ENCODE peak calls at places on chromosomes 11 and 22, in nine cellular contexts. O, Y, K, J, S, H, X, L and A are unnamed samples. For H3K4me1, the result is how much of the 10 kb centered on the place peaks cover.

GRCh38 chr11:131217313-131218297 is 152.8 kb upstream of the NTM start:
- DNase-seq in O (peak), Y (no peak), K (no peak), J (no peak), S (no peak), H (no peak), X (no peak), L (no peak), A (no peak)

GRCh38 chr22:19596680-19597398 is 72.6 kb upstream of the CLDN5 start:
- DNase-seq in O (no peak), Y (no peak), K (no peak), J (no peak), S (no peak), H (peak), X (no peak), L (no peak), A (no peak)

GRCh38 chr11:73759520-73760065 is 1.3 kb downstream of the RAB6A start:
- DNase-seq in O (peak), Y (no peak), K (peak), J (no peak), S (no peak), H (no peak), X (no peak), L (no peak), A (no peak)

GRCh38 chr11:73965764-73966121 is 14.9 kb downstream of the DNAJB13 start:
- DNase-seq in O (no peak), Y (no peak), K (no peak), J (no peak), S (no peak), H (peak), X (no peak), L (no peak), A (no peak)

GRCh38 chr11:62671272-62671603 is 235 bp upstream of the UQCC3 start:
- DNase-seq in O (no peak), Y (no peak), K (no peak), J (no peak), S (peak), H (no peak), X (no peak), L (no peak), A (no peak)

GRCh38 chr22:17576475-17576874 is 13.2 kb downstream of the SLC25A18 start:
- DNase-seq in O (peak), Y (no peak), K (no peak), J (no peak), S (no peak), H (no peak), X (no peak), L (no peak), A (no peak)

GRCh38 chr22:20990184-20991180 is 8.4 kb downstream of the LZTR1 start:
- DNase-seq in O (no peak), Y (no peak), K (no peak), J (no peak), S (no peak), H (no peak), X (no peak), L (no peak), A (no peak)

GRCh38 chr11:65437436-65438227 is 15.0 kb downstream of the NEAT1 start:
- DNase-seq in O (no peak), Y (no peak), K (peak), J (peak), S (peak), H (no peak), X (peak), L (no peak), A (no peak)

GRCh38 chr11:20055312-20055711 is 105.0 kb downstream of the DBX1 start:
- DNase-seq in O (no peak), Y (no peak), K (no peak), J (no peak), S (no peak), H (no peak), X (no peak), L (no peak), A (no peak)

GRCh38 chr11:96905084-96905641 is 515.4 kb downstream of the JRKL start:
- DNase-seq in O (no peak), Y (no peak), K (no peak), J (no peak), S (no peak), H (no peak), X (no peak), L (no peak), A (no peak)

GRCh38 chr22:44455151-44455962 is 42.7 kb downstream of the RTL6 start:
- DNase-seq in O (no peak), Y (no peak), K (no peak), J (no peak), S (peak), H (no peak), X (no peak), L (peak), A (no peak)

GRCh38 chr22:41367680-41368542 is 13.8 kb upstream of the TEF start:
- DNase-seq in O (no peak), Y (peak), K (no peak), J (no peak), S (no peak), H (no peak), X (peak), L (no peak), A (peak)

GRCh38 chr11:84390441-84391078 is 1104.4 kb upstream of the CCDC90B start:
- DNase-seq in O (peak), Y (no peak), K (no peak), J (peak), S (no peak), H (no peak), X (no peak), L (no peak), A (no peak)

GRCh38 chr22:25420925-25421904 is 143.3 kb upstream of the GRK3 start:
- DNase-seq in O (peak), Y (no peak), K (no peak), J (no peak), S (no peak), H (no peak), X (no peak), L (no peak), A (no peak)

GRCh38 chr22:17268501-17269223 is 49.4 kb upstream of the ADA2 start:
- DNase-seq in O (peak), Y (no peak), K (no peak), J (no peak), S (no peak), H (peak), X (no peak), L (no peak), A (no peak)

GRCh38 chr11:87917111-87917510 is 258.1 kb downstream of the RAB38 start:
- DNase-seq in O (no peak), Y (no peak), K (peak), J (no peak), S (no peak), H (no peak), X (no peak), L (no peak), A (no peak)

GRCh38 chr11:118214210-118214914 is 10.4 kb downstream of the JAML start:
- DNase-seq in O (no peak), Y (peak), K (no peak), J (no peak), S (no peak), H (no peak), X (no peak), L (no peak), A (no peak)

GRCh38 chr11:120565436-120566155 is 54.0 kb downstream of the GRIK4 start:
- DNase-seq in O (peak), Y (no peak), K (no peak), J (no peak), S (no peak), H (no peak), X (no peak), L (no peak), A (no peak)

GRCh38 chr11:1300121-1300520 is 9.3 kb downstream of the TOLLIP start:
- DNase-seq in O (no peak), Y (peak), K (no peak), J (no peak), S (no peak), H (no peak), X (no peak), L (no peak), A (no peak)
- H3K4me1 ChIP-seq in O (under half), Y (half or more), K (under half), J (under half), S (under half), H (under half), X (half or more), L (under half), A (under half)

DNA sequence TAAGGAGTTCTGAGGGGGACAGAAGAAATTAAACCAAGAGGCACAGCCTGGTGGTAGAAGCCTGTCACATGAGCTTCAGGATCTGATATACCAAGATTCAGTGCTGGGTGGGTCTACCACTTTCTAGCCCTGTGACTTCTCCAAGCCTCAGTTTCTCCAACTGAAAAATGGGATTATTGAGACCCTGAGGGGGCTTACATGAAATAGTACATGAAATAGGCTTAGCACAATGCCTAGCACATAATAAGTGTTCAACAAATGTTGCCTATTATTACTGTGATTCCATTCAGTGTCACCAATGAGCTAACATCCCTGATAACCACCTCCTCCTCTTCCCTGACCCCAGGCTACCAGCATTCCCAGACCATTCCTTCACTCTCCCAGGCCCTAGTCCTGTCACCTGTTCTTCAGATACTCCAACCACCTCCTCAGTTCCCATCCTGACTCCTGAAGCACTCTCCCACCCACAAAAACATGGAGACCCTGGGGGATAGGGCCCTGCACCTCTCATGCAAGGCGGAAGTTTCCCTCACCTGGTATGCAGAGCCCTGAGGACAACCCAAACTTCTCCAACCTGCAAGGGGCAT is 1.8 kb downstream of the TNKS1BP1 start:
- DNase-seq in O (peak), Y (no peak), K (no peak), J (no peak), S (no peak), H (no peak), X (no peak), L (no peak), A (no peak)
- H3K4me1 ChIP-seq in O (under half), Y (under half), K (under half), J (under half), S (under half), H (under half), X (half or more), L (under half), A (under half)

DNA sequence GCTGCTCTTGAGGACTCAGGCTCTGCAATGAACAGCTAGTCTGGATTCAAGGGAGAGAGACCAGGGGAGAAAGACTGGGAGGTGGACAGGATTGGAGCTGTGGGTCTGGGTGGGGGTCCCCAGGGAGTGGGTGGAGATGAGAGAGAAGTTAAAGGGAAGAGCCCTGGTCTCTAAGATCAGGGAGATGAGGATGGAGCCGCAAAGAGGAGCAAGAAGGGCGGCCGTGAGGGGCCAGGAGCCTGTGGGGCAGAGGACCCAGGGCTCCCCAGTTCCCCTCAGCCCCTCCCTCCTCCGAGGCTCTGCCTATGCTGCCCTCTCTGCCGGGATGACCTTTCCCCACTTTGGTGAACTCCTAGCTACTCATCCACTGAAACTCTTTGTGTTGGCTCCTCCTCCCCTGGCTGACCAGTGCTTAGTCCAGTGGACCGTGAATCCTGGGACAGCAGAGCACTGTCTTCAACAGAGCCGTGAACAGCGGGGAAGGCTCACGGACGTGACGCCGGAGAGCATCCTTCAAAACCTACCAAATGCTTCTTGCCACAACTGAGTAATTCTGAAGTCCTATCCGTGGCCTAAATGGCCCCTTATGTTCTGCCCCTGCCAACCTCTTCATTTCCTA is 16.4 kb upstream of the RFPL3 start:
- DNase-seq in O (no peak), Y (no peak), K (no peak), J (no peak), S (no peak), H (no peak), X (no peak), L (no peak), A (no peak)
- H3K4me1 ChIP-seq in O (under half), Y (under half), K (under half), J (under half), S (under half), H (under half), X (under half), L (under half), A (under half)

DNA sequence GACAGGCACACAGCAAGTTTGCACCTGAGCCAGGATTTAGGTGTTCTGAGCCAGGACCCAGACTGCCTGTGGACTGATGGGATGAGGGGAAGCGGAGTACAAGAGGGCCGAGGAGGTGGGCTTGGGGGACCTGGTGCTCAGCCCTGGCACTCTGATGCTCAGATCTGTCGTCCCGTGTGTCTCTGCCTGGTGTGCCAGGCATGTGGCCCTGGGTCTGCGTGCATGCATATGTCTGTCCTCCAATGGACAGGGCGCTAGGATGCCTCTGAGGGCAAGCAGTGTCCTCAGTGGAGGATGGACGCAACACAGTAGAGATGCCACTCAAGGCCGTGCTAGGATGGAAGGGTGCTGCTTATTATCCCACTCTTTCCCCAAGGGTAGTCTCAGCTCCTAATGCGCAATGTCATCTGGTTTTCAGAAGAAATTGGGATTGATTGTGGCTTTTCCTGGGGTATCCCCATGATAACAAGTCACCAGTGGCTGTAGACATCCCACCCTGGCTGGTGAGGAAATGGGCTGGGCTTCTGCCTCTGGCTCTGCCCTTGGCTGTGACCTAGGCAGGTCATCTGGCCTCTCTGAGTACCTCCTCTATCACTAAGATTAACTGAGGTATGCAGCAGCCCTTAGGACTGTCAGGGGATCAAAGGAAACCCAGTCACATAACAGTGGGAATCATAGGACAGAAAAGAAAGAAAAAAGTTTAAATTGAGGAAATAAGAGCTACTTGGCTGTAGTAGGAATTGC is 35.7 kb upstream of the SUSD2 start:
- DNase-seq in O (peak), Y (no peak), K (peak), J (no peak), S (no peak), H (no peak), X (no peak), L (no peak), A (peak)
- H3K4me1 ChIP-seq in O (under half), Y (half or more), K (under half), J (under half), S (half or more), H (under half), X (half or more), L (half or more), A (under half)

GRCh38 chr11:35146074-35146521 is 7.1 kb downstream of the CD44 start:
- DNase-seq in O (no peak), Y (no peak), K (no peak), J (no peak), S (peak), H (no peak), X (no peak), L (peak), A (no peak)
- H3K4me1 ChIP-seq in O (under half), Y (under half), K (under half), J (under half), S (half or more), H (under half), X (half or more), L (half or more), A (under half)

DNA sequence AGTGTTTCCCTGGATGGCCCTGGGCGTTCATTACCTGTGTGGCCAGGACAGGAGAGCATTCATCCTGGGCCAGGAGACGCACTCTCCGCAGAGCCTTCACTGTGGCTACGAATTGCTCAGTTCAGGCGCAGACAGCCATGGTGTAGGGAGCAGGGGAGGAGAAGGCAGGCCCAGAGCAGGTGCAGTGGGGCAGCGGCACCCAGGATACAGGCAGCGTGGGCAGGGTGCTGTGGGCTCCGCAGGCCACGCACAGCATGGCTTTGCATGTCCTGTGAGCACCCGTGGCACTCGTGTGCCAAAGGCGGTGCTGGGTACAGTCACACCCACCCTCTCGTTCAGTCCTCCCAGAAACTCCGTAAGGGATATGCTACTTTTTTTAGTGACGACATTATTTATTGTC is 124.2 kb upstream of the B3GAT1 start:
- DNase-seq in O (no peak), Y (no peak), K (no peak), J (no peak), S (no peak), H (no peak), X (peak), L (no peak), A (peak)
- H3K4me1 ChIP-seq in O (under half), Y (under half), K (under half), J (under half), S (under half), H (under half), X (under half), L (under half), A (under half)

GRCh38 chr11:111731839-111732238 is 34.4 kb downstream of the PPP2R1B start:
- DNase-seq in O (no peak), Y (no peak), K (no peak), J (no peak), S (no peak), H (no peak), X (no peak), L (no peak), A (no peak)
- H3K4me1 ChIP-seq in O (under half), Y (under half), K (half or more), J (under half), S (under half), H (under half), X (half or more), L (under half), A (under half)

DNA sequence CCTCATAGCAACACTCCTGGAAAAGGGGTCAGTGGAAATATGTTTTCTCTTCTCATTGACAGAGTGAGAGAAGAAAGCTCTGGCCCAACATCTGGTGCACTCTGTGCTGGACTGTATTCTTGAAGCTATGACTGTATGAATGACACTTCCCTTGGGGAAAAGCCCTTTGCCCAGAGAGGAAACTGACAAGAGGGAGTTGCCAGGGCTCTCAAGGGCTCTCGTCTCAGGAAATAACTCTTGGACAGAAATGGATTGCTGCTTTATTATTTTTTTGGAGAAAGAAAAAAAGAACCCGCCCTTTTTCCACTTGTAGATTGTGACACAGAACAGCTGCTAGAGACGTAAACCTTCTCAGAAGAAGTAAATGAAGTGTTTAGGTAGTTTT is 11.4 kb downstream of the ETS1 start:
- DNase-seq in O (no peak), Y (peak), K (peak), J (no peak), S (no peak), H (no peak), X (no peak), L (no peak), A (no peak)
- H3K4me1 ChIP-seq in O (under half), Y (under half), K (under half), J (under half), S (under half), H (under half), X (under half), L (under half), A (under half)

DNA sequence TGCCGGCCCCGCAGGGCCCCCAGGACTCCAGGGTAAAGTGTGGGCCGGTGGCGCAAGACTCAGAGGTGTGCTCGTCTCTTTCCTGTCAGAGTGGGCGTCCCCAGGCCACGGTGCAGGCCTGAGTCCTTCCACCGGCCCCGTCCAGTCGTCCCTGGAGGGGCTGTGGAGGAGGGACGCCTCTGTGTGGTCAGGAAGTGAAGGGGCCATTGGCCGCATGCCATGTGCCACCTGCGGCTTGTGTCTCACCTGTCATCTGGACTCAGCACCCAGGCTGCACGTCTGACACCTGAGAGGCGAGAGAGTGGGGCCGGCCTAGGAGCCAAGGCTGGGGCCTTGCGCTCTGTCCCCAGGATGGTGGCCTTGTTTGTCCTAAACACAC is 25.2 kb downstream of the MUC6 start:
- DNase-seq in O (no peak), Y (no peak), K (no peak), J (no peak), S (no peak), H (no peak), X (no peak), L (no peak), A (no peak)
- H3K4me1 ChIP-seq in O (under half), Y (under half), K (under half), J (under half), S (under half), H (under half), X (under half), L (under half), A (under half)

DNA sequence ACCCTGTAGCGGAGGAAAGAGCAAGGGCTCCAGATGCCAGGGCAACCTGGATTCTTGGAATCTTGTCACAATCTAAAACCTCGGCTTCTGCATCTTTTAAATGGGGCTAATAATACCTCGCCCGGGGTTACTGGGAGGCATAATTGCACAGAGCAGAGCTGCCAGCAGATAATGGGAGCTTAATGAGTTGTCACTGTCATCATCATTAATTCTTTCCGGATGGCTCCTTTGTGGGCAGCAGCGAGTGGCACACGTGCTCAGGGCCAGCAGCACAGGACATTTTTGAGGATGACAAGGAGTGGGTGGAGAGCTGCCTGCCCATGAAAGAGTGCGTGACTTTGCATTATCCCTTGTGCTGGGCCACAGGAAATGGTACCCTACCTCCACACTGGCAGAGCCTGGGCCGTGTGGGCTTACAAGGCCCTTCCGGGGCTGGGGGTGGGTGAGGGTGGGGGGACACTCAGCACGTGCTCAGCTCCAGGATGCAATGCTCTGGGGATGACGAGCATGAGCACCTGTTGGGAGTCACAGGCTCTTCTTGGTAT is 5.7 kb downstream of the PDGFB start:
- DNase-seq in O (no peak), Y (no peak), K (no peak), J (no peak), S (no peak), H (no peak), X (no peak), L (no peak), A (no peak)
- H3K4me1 ChIP-seq in O (under half), Y (under half), K (half or more), J (under half), S (half or more), H (under half), X (half or more), L (half or more), A (under half)